ENCODE peak calls at places on chromosome 1, in four cellular contexts. C is tibial nerve, H is SK-N-SH, G is AG09309. W is an unnamed sample.

GRCh38 chr1:40710581-40711315 is 19.2 kb downstream of the NFYC start:
- DNase-seq in H (no peak), C (no peak), G (no peak), W (no peak)

GRCh38 chr1:151222130-151222529 is 23.8 kb downstream of the PIP5K1A start:
- DNase-seq in H (no peak), G (no peak), C (no peak), W (no peak)

GRCh38 chr1:213423041-213423440 is 372.0 kb downstream of the RPS6KC1 start:
- DNase-seq in C (no peak), G (no peak), H (no peak), W (no peak)

GRCh38 chr1:232227171-232227740 is 402.7 kb downstream of the SIPA1L2 start:
- DNase-seq in H (no peak), G (no peak), C (no peak), W (no peak)

GRCh38 chr1:184113251-184113650 is 61.7 kb downstream of the TSEN15 start:
- DNase-seq in C (no peak), H (no peak), G (no peak), W (no peak)

GRCh38 chr1:111593403-111594127 is 26.0 kb upstream of the RAP1A start:
- DNase-seq in G (no peak), C (no peak), H (peak), W (no peak)

GRCh38 chr1:158999301-159000069 is 10.2 kb upstream of the IFI16 start:
- DNase-seq in C (peak), G (peak), H (no peak), W (no peak)

GRCh38 chr1:26932536-26932935 is 11.0 kb downstream of the NUDC start:
- DNase-seq in C (no peak), G (no peak), H (no peak), W (no peak)

GRCh38 chr1:212760126-212760823 is 31.3 kb downstream of the NSL1 start:
- DNase-seq in G (no peak), H (no peak), C (no peak), W (no peak)

DNA sequence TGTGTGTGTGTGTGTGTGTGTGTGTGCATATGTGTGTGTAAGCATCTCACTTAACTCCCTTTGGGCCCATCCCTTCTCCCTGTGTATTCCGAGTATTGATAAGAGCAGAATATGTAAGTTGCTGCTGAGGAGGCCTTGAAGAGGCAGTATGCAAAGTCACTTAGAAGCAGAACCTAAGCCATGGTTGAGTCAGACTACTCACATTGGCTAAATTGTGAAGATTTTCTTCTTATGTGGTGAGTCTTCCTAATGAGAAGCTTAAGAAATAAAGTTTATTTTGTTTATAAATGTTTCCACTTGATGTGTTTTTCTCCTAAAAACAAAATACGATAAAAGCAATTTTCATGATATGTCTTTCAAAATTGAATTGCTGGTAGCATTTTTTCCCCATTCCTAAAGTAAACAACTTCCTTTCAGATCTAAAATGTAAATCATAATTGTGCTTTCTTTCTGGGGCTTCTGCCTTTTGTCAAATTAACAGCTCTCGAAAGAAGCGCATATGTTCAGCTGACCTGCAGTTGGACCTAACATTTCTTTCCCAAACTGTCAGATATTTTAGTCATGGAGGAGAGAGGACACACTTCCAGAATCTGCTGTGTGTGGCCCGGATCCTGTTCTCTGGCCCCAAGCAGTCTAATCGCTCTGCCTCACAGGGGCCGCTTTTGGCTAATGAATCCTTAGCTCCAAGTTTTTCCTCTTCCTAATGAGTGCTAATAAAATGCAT is 284.0 kb downstream of the DUSP10 start:
- DNase-seq in G (no peak), H (peak), C (no peak), W (no peak)
- H3K4me3 ChIP-seq in G (no peak), H (no peak), C (no peak), W (no peak)

GRCh38 chr1:5914676-5915285 is 77.4 kb downstream of the NPHP4 start:
- DNase-seq in G (no peak), C (no peak), H (peak), W (no peak)
- TF ChIP-seq CTCF in G (no peak), C (no peak), H (no peak), W (no peak)

GRCh38 chr1:46442317-46443161 is 47.1 kb upstream of the DMBX1 start:
- DNase-seq in C (peak), H (peak), G (peak), W (no peak)
- H3K4me3 ChIP-seq in C (peak), H (peak), G (peak), W (peak)

GRCh38 chr1:35539073-35539823 is 18.0 kb downstream of the KIAA0319L start:
- DNase-seq in H (no peak), G (no peak), C (no peak), W (no peak)

GRCh38 chr1:35539824-35540261 is 17.4 kb downstream of the KIAA0319L start:
- DNase-seq in H (no peak), C (no peak), G (no peak), W (no peak)

GRCh38 chr1:35546614-35547013 is 10.6 kb downstream of the KIAA0319L start:
- DNase-seq in C (no peak), H (no peak), G (no peak), W (no peak)

DNA sequence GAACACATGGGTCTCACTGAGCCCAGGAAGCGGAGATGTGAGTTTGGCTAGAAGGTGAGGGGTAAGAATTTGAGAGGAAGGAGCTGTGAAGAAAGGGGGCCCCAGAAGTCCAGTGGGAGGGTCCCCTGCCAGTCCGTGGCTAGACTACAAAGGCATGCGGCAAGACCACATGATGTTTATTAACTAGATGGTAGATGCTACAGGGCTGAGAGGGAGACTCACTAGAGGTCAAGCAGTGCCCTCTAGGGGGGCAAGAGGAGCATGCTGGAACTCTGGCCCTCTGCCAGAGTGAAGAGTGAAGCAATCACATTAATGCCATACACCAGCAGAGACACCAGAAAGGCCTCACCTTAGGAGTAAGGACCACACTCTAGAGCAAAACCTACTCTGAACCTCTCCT is 12.2 kb downstream of the KIAA0319L start:
- DNase-seq in C (peak), G (no peak), H (peak), W (peak)
- TF ChIP-seq CTCF in C (peak), G (peak), H (peak), W (peak)

GRCh38 chr1:209673631-209674417 is 1.4 kb upstream of the G0S2 start:
- DNase-seq in H (no peak), G (no peak), C (peak), W (no peak)

GRCh38 chr1:209672705-209673630 is 2.2 kb upstream of the G0S2 start:
- DNase-seq in C (no peak), G (no peak), H (no peak), W (no peak)

GRCh38 chr1:209675567-209676154 is 449 bp downstream of the G0S2 start:
- DNase-seq in H (peak), C (peak), G (no peak), W (no peak)

GRCh38 chr1:209678981-209679539 is 3.8 kb downstream of the G0S2 start:
- DNase-seq in G (no peak), H (no peak), C (no peak), W (no peak)

DNA sequence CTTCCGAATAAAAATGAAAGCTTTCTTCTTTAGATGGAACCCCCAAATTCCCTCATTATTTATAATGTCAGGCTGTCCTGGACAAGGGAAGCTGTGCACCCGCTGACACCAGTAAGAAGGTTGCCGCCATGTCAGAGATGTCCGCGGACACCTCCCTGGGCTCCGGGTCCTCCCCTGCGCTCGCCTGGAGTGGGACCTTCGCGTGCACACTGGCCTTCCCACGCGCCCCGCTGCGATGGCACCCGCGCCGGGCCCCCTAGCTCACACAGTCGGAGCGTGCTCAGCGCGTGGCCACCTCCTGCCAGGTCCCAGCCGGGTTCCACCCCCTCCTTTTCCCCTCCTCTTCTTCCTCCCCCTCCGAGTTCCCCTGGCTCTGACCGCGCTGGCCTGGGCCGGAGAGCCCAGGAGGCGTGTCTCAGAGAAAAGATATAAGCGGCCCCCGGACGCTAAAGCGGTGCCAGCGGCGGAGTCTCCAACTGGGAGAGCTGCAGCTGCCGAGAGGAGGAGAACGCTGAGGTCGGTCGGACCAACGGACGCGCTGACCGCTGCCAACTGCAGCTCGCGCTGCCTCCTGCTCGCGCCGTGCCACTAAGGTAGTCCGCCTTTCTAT is at the start of gene G0S2:
- DNase-seq in H (peak), C (peak), G (no peak), W (no peak)
- H3K4me3 ChIP-seq in H (peak), C (peak), G (peak), W (peak)

GRCh38 chr1:235838021-235838420 is 28.7 kb downstream of the LYST start:
- DNase-seq in G (no peak), H (no peak), C (no peak), W (no peak)

GRCh38 chr1:235841938-235842545 is 24.7 kb downstream of the LYST start:
- DNase-seq in G (no peak), C (no peak), H (no peak), W (no peak)

GRCh38 chr1:235844776-235845175 is 21.9 kb downstream of the LYST start:
- DNase-seq in C (no peak), H (no peak), G (no peak), W (no peak)

DNA sequence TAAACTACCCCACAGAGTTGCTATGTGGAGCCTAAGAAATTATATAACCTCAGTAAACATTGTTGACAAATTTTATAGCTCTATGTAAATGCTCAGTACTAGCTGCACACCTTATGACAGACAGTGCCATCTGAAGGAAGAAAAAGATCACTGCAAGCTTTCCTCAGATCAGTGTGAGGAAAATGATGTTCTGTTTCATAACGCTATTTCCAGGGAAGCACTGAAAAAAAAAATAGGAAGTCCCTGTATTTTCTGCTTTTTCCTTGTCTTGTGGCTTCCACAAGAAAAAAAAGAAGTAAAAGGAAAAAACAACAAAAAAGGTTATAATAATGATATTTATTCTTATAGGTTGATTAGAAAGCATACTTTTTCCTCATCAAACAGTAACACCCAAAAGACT is 23.2 kb downstream of the LYST start:
- DNase-seq in C (peak), H (peak), G (no peak), W (no peak)
- TF ChIP-seq CTCF in C (peak), H (peak), G (peak), W (peak)